ENCODE peak calls at places on chromosomes 16 and 17, in four cellular contexts. One of them, this sample, is unnamed.
A peak's percentile ranks its signal among the peaks of the same experiment; 100 is the strongest.

GRCh38 chr16:29237971-29238370 is 168.5 kb downstream of the NPIPB11 start:
- DNase-seq in GM12878: no peak
- DNase-seq in K562: no peak
- DNase-seq in HepG2: no peak
- DNase-seq in this sample: no peak

GRCh38 chr17:49610883-49611584 is 35.4 kb downstream of the NXPH3 start:
- DNase-seq in GM12878: no peak
- DNase-seq in HepG2: peak; percentile 71
- DNase-seq in K562: no peak
- DNase-seq in this sample: no peak

GRCh38 chr17:76384222-76384986 is at the start of gene SPHK1:
- DNase-seq in K562: peak; percentile 92
- DNase-seq in GM12878: no peak
- DNase-seq in HepG2: peak; percentile 74
- DNase-seq in this sample: peak; percentile 90

GRCh38 chr16:50627419-50627818 is 53.7 kb downstream of the SNX20 start:
- DNase-seq in GM12878: no peak
- DNase-seq in K562: no peak
- DNase-seq in HepG2: no peak
- DNase-seq in this sample: no peak

GRCh38 chr16:5903153-5903552 is 805.6 kb upstream of the EEF2KMT start:
- DNase-seq in GM12878: no peak
- DNase-seq in K562: no peak
- DNase-seq in HepG2: no peak
- DNase-seq in this sample: no peak

GRCh38 chr17:38922538-38923291 is 2.7 kb upstream of the LASP1NB start:
- DNase-seq in HepG2: no peak
- DNase-seq in K562: no peak
- DNase-seq in GM12878: no peak
- DNase-seq in this sample: no peak

GRCh38 chr17:47287068-47287467 is 33.4 kb downstream of the ITGB3 start:
- DNase-seq in GM12878: no peak
- DNase-seq in K562: no peak
- DNase-seq in HepG2: no peak
- DNase-seq in this sample: no peak

GRCh38 chr17:48259710-48260291 is 152.2 kb downstream of the SNX11 start:
- DNase-seq in HepG2: no peak
- DNase-seq in GM12878: no peak
- DNase-seq in K562: peak; percentile 40
- DNase-seq in this sample: peak; percentile 35

GRCh38 chr17:81809556-81809998 is 5.6 kb downstream of the GCGR start:
- DNase-seq in GM12878: no peak
- DNase-seq in HepG2: no peak
- DNase-seq in K562: no peak
- DNase-seq in this sample: no peak

GRCh38 chr17:78759203-78759968 is 22.7 kb downstream of the CYTH1 start:
- DNase-seq in GM12878: no peak
- DNase-seq in K562: no peak
- DNase-seq in HepG2: no peak
- DNase-seq in this sample: no peak
- TF ChIP-seq SMC3 in GM12878: peak; percentile 3
- TF ChIP-seq SMC3 in K562: no peak
- TF ChIP-seq SMC3 in HepG2: no peak
- TF ChIP-seq SMC3 in this sample: no peak

GRCh38 chr17:17127156-17127555 is 79.0 kb downstream of the PLD6 start:
- DNase-seq in K562: no peak
- DNase-seq in HepG2: no peak
- DNase-seq in GM12878: no peak
- DNase-seq in this sample: no peak

GRCh38 chr17:17130077-17130844 is 75.9 kb downstream of the PLD6 start:
- DNase-seq in K562: no peak
- DNase-seq in GM12878: no peak
- DNase-seq in HepG2: no peak
- DNase-seq in this sample: no peak

GRCh38 chr17:17129466-17129865 is 76.7 kb downstream of the PLD6 start:
- DNase-seq in GM12878: no peak
- DNase-seq in K562: no peak
- DNase-seq in HepG2: no peak
- DNase-seq in this sample: no peak

GRCh38 chr17:17127730-17128291 is 78.3 kb downstream of the PLD6 start:
- DNase-seq in HepG2: no peak
- DNase-seq in GM12878: no peak
- DNase-seq in K562: no peak
- DNase-seq in this sample: no peak

GRCh38 chr17:17128476-17129075 is 77.6 kb downstream of the PLD6 start:
- DNase-seq in HepG2: no peak
- DNase-seq in K562: no peak
- DNase-seq in GM12878: no peak
- DNase-seq in this sample: no peak
- TF ChIP-seq JUNB in HepG2: no peak
- TF ChIP-seq JUNB in K562: no peak
- TF ChIP-seq JUNB in GM12878: no peak
- TF ChIP-seq JUNB in this sample: no peak

GRCh38 chr17:21298983-21299519 is 14.5 kb downstream of the MAP2K3 start:
- DNase-seq in HepG2: no peak
- DNase-seq in K562: no peak
- DNase-seq in GM12878: no peak
- DNase-seq in this sample: no peak

GRCh38 chr17:21299981-21300600 is 15.6 kb downstream of the MAP2K3 start:
- DNase-seq in GM12878: no peak
- DNase-seq in K562: no peak
- DNase-seq in HepG2: no peak
- DNase-seq in this sample: no peak

GRCh38 chr17:21297026-21297520 is 12.6 kb downstream of the MAP2K3 start:
- DNase-seq in K562: no peak
- DNase-seq in HepG2: no peak
- DNase-seq in GM12878: no peak
- DNase-seq in this sample: no peak

GRCh38 chr17:21297597-21297996 is 13.1 kb downstream of the MAP2K3 start:
- DNase-seq in K562: no peak
- DNase-seq in GM12878: no peak
- DNase-seq in HepG2: no peak
- DNase-seq in this sample: no peak

DNA sequence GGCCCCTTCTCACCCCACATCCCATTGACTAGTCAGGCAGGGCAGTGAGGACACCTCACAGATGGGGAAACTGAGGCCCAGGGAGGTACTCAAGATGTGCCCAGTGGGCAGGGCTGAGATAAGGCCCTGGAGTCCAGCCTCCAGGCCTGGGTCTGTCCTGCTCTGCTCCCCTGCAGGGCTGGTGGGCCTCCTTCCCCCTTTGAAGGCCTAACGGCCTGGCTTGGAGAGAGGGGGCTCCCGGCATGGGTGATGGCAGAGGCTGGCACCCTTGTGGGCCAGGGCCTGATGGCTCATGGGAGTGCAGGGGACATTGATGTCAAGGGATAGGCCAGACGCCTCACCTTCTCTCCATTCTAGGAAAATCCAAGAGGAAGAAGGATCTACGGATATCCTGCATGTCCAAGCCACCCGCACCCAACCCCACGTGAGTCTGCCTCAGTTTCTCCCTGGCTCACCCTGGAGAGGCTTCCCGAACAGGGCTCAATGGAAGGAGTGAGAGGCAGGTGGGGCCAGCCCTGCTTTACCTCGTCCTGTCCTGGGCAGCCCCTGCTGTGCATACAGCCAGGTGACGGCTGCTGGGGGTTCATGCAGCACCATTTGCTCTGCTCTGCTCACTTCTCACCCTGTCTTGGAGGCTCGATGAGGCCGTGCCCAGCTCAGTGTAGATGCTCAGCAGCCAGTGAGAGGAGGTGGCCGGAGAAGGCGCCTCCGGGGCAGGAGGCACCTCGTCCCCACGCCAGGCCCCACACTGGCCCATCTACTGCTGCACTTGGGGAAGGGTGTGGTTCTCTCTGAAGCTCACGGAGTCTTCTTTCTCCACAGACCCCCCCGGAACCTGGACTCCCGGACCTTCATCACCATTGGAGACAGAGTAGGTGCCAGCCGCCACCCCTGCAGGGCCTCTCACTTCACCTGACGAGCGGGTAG is 13.8 kb downstream of the MAP2K3 start:
- DNase-seq in GM12878: no peak
- DNase-seq in K562: no peak
- DNase-seq in HepG2: no peak
- DNase-seq in this sample: no peak
- TF ChIP-seq SMC3 in GM12878: no peak
- TF ChIP-seq SMC3 in K562: no peak
- TF ChIP-seq SMC3 in HepG2: no peak
- TF ChIP-seq SMC3 in this sample: no peak

GRCh38 chr17:58527306-58527705 is 12.9 kb upstream of the MTMR4 start:
- DNase-seq in GM12878: no peak
- DNase-seq in HepG2: no peak
- DNase-seq in K562: no peak
- DNase-seq in this sample: no peak

GRCh38 chr17:58528443-58528842 is 14.0 kb upstream of the MTMR4 start:
- DNase-seq in HepG2: no peak
- DNase-seq in K562: no peak
- DNase-seq in GM12878: no peak
- DNase-seq in this sample: no peak

GRCh38 chr17:58530655-58531054 is 16.2 kb upstream of the MTMR4 start:
- DNase-seq in K562: no peak
- DNase-seq in GM12878: no peak
- DNase-seq in HepG2: no peak
- DNase-seq in this sample: no peak

GRCh38 chr17:58529275-58529674 is 14.8 kb upstream of the MTMR4 start:
- DNase-seq in HepG2: no peak
- DNase-seq in GM12878: no peak
- DNase-seq in K562: no peak
- DNase-seq in this sample: no peak

DNA sequence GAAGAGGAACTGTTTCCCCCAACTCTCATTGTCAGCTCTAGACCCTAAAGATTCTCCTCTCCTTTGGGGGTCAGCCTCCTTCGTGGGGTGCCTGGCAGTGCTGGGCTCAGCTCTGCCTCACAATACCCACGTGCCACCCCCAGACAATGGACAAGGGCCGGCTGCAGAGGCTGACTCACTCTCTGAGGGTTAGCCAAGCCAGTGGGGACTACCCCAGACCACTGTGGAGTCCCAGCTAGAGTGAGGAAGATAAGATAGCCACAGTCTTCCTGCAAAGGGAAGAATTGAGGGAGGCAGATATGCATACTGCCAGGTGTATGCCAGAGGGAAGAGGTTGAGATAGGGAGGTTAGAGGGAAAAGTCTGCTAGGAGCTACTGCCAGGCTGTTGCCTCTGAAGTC is 13.5 kb upstream of the MTMR4 start:
- DNase-seq in GM12878: no peak
- DNase-seq in K562: no peak
- DNase-seq in HepG2: no peak
- DNase-seq in this sample: no peak
- TF ChIP-seq JUNB in GM12878: no peak
- TF ChIP-seq JUNB in K562: no peak
- TF ChIP-seq JUNB in HepG2: no peak
- TF ChIP-seq JUNB in this sample: no peak

GRCh38 chr17:64964796-64965195 is 45.5 kb upstream of the LRRC37A3 start:
- DNase-seq in GM12878: no peak
- DNase-seq in K562: no peak
- DNase-seq in HepG2: no peak
- DNase-seq in this sample: no peak

GRCh38 chr17:64972611-64973010 is 53.3 kb upstream of the LRRC37A3 start:
- DNase-seq in HepG2: no peak
- DNase-seq in GM12878: no peak
- DNase-seq in K562: no peak
- DNase-seq in this sample: no peak

GRCh38 chr17:64974750-64975317 is 55.6 kb upstream of the LRRC37A3 start:
- DNase-seq in HepG2: no peak
- DNase-seq in K562: peak; percentile 68
- DNase-seq in GM12878: no peak
- DNase-seq in this sample: no peak

GRCh38 chr17:64969046-64969501 is 49.8 kb upstream of the LRRC37A3 start:
- DNase-seq in K562: no peak
- DNase-seq in HepG2: no peak
- DNase-seq in GM12878: no peak
- DNase-seq in this sample: no peak
- TF ChIP-seq SMC3 in K562: no peak
- TF ChIP-seq SMC3 in HepG2: no peak
- TF ChIP-seq SMC3 in GM12878: no peak
- TF ChIP-seq SMC3 in this sample: no peak

GRCh38 chr17:68035131-68035522 is 408 bp upstream of the KPNA2 start:
- DNase-seq in HepG2: no peak
- DNase-seq in K562: no peak
- DNase-seq in GM12878: no peak
- DNase-seq in this sample: no peak
- TF ChIP-seq JUNB in HepG2: no peak
- TF ChIP-seq JUNB in K562: no peak
- TF ChIP-seq JUNB in GM12878: no peak
- TF ChIP-seq JUNB in this sample: no peak

GRCh38 chr16:10103096-10103495 is 79.1 kb downstream of the GRIN2A start:
- DNase-seq in GM12878: no peak
- DNase-seq in HepG2: no peak
- DNase-seq in K562: no peak
- DNase-seq in this sample: no peak
- TF ChIP-seq SMC3 in GM12878: no peak
- TF ChIP-seq SMC3 in HepG2: no peak
- TF ChIP-seq SMC3 in K562: no peak
- TF ChIP-seq SMC3 in this sample: no peak

GRCh38 chr17:6244253-6244652 is 174.1 kb downstream of the WSCD1 start:
- DNase-seq in HepG2: no peak
- DNase-seq in GM12878: no peak
- DNase-seq in K562: no peak
- DNase-seq in this sample: no peak

GRCh38 chr17:6241996-6242395 is 171.8 kb downstream of the WSCD1 start:
- DNase-seq in K562: no peak
- DNase-seq in GM12878: no peak
- DNase-seq in HepG2: no peak
- DNase-seq in this sample: no peak

GRCh38 chr17:6245301-6245810 is 175.2 kb downstream of the WSCD1 start:
- DNase-seq in GM12878: no peak
- DNase-seq in K562: no peak
- DNase-seq in HepG2: no peak
- DNase-seq in this sample: no peak

GRCh38 chr17:6243186-6243585 is 173.0 kb downstream of the WSCD1 start:
- DNase-seq in HepG2: no peak
- DNase-seq in GM12878: no peak
- DNase-seq in K562: no peak
- DNase-seq in this sample: no peak

GRCh38 chr17:6244796-6245195 is 174.6 kb downstream of the WSCD1 start:
- DNase-seq in K562: no peak
- DNase-seq in GM12878: no peak
- DNase-seq in HepG2: no peak
- DNase-seq in this sample: no peak
- TF ChIP-seq JUNB in K562: no peak
- TF ChIP-seq JUNB in GM12878: no peak
- TF ChIP-seq JUNB in HepG2: no peak
- TF ChIP-seq JUNB in this sample: no peak

GRCh38 chr16:10551881-10552280 is 28.5 kb downstream of the EMP2 start:
- DNase-seq in GM12878: no peak
- DNase-seq in HepG2: no peak
- DNase-seq in K562: no peak
- DNase-seq in this sample: no peak
- TF ChIP-seq SMC3 in GM12878: no peak
- TF ChIP-seq SMC3 in HepG2: no peak
- TF ChIP-seq SMC3 in K562: no peak
- TF ChIP-seq SMC3 in this sample: no peak

This sample was measured in A549.